ENCODE peak calls at places on chromosomes 3 and 15, in seven cellular contexts. W is adipocyte; B is heart left ventricle; U is activated CD8-positive, alpha-beta memory T cell treated with anti-CD3 and anti-CD28 coated beads for 24 hours; Y is A673; P is glomerular endothelial cell; I is sciatic nerve. R is an unnamed sample.
A peak's percentile ranks its signal among the peaks of the same experiment; 100 is the strongest.

GRCh38 chr15:29885183-29885582 is 62.9 kb upstream of the TJP1 start:
- DNase-seq in W (no peak), B (no peak), U (no peak), Y (no peak), P (no peak), I (no peak), R (no peak)

GRCh38 chr3:149618151-149619123 is 39.4 kb downstream of the WWTR1 start:
- DNase-seq in W (no peak), B (peak; percentile 84), U (no peak), Y (peak; percentile 56), P (no peak), I (no peak), R (no peak)

GRCh38 chr15:85280203-85280602 is 100.2 kb upstream of the AKAP13 start:
- DNase-seq in W (no peak), B (no peak), U (no peak), Y (no peak), P (no peak), I (no peak), R (no peak)

GRCh38 chr15:61742591-61742990 is 317.7 kb downstream of the VPS13C start:
- DNase-seq in W (no peak), B (no peak), U (no peak), Y (no peak), P (no peak), I (no peak), R (no peak)

GRCh38 chr15:51051776-51052175 is 42.9 kb downstream of the TNFAIP8L3 start:
- DNase-seq in W (no peak), B (peak; percentile 53), U (no peak), Y (peak; percentile 5), P (no peak), I (peak; percentile 68), R (peak; percentile 3)

GRCh38 chr3:130601662-130602061 is 84.7 kb downstream of the COL6A6 start:
- DNase-seq in W (peak; percentile 42), B (no peak), U (no peak), Y (no peak), P (no peak), I (no peak), R (no peak)

GRCh38 chr15:65550681-65551098 is 20.4 kb downstream of the HACD3 start:
- DNase-seq in W (peak; percentile 27), B (no peak), U (no peak), Y (no peak), P (no peak), I (no peak), R (no peak)

GRCh38 chr3:181458857-181459256 is 252.9 kb upstream of the SOX2 start:
- DNase-seq in W (no peak), B (no peak), U (no peak), Y (no peak), P (no peak), I (no peak), R (no peak)

GRCh38 chr3:192494176-192494575 is 233.2 kb downstream of the FGF12 start:
- DNase-seq in W (no peak), B (no peak), U (no peak), Y (peak; percentile 47), P (peak; percentile 77), I (no peak), R (no peak)

GRCh38 chr15:100330221-100330620 is 11.6 kb downstream of the ADAMTS17 start:
- DNase-seq in W (no peak), B (no peak), U (peak; percentile 71), Y (no peak), P (no peak), I (no peak), R (no peak)

GRCh38 chr3:111577113-111577512 is 18.0 kb downstream of the ZBED2 start:
- DNase-seq in W (no peak), B (no peak), U (no peak), Y (no peak), P (no peak), I (no peak), R (no peak)

R was measured in NCI-H1092.